ENCODE peak calls at places on chromosomes 3 and 15, in four cellular contexts. D is ACHN, Z is NCI-H2081, L is frontal cortex. S is an unnamed sample.
A peak's percentile ranks its signal among the peaks of the same experiment; 100 is the strongest.

GRCh38 chr3:40800343-40800742 is 275.6 kb downstream of the ZNF621 start:
- DNase-seq in Z (no peak), D (peak; percentile 94), L (no peak), S (no peak)

GRCh38 chr15:70249616-70250015 is 151.9 kb upstream of the TLE3 start:
- DNase-seq in D (no peak), L (no peak), Z (no peak), S (no peak)

GRCh38 chr3:138936763-138937689 is 9.9 kb downstream of the FOXL2 start:
- DNase-seq in Z (no peak), D (no peak), L (no peak), S (no peak)

GRCh38 chr3:122646146-122646988 is 34.3 kb upstream of the PARP14 start:
- DNase-seq in L (no peak), Z (no peak), D (peak; percentile 44), S (no peak)

GRCh38 chr3:108430540-108430939 is 79.9 kb downstream of the MYH15 start:
- DNase-seq in L (no peak), D (no peak), Z (no peak), S (no peak)

GRCh38 chr3:142218703-142219102 is 6.7 kb downstream of the GK5 start:
- DNase-seq in D (no peak), Z (no peak), L (no peak), S (no peak)

GRCh38 chr3:119559441-119559963 is at the start of gene CD80:
- DNase-seq in L (no peak), Z (no peak), D (peak; percentile 48), S (peak; percentile 58)

GRCh38 chr3:182063742-182064141 is 352.0 kb downstream of the SOX2 start:
- DNase-seq in Z (no peak), L (no peak), D (no peak), S (no peak)

GRCh38 chr3:64740232-64740631 is 52.4 kb upstream of the ADAMTS9 start:
- DNase-seq in D (no peak), L (peak; percentile 37), Z (no peak), S (no peak)

GRCh38 chr15:47439146-47439869 is 278.0 kb upstream of the SEMA6D start:
- DNase-seq in Z (no peak), D (no peak), L (no peak), S (no peak)

GRCh38 chr3:26307192-26307591 is 315.4 kb upstream of the LRRC3B start:
- DNase-seq in L (no peak), D (no peak), Z (no peak), S (no peak)

GRCh38 chr3:141412936-141413354 is 44.6 kb downstream of the ZBTB38 start:
- DNase-seq in Z (peak; percentile 83), D (no peak), L (no peak), S (peak; percentile 96)

GRCh38 chr3:150083653-150084037 is 113.0 kb upstream of the PFN2 start:
- DNase-seq in Z (peak; percentile 39), D (no peak), L (no peak), S (no peak)

GRCh38 chr15:45759910-45760309 is 125.1 kb downstream of the SQOR start:
- DNase-seq in Z (no peak), L (no peak), D (no peak), S (no peak)

GRCh38 chr15:48604567-48604966 is 40.9 kb downstream of the FBN1 start:
- DNase-seq in Z (no peak), L (no peak), D (no peak), S (no peak)

GRCh38 chr3:8607285-8608040 is 37.1 kb downstream of the SSUH2 start:
- DNase-seq in Z (peak; percentile 36), D (peak; percentile 30), L (peak; percentile 51), S (peak; percentile 57)

S was measured in left lobe of liver.